ENCODE peak calls at places on chromosomes 5 and 9, in four cellular contexts. L, G, S and Z are unnamed samples.

GRCh38 chr5:131533844-131534243 is 101.2 kb downstream of the RAPGEF6 start:
- DNase-seq in L (no peak), G (no peak), S (no peak), Z (no peak)

GRCh38 chr5:158514353-158514960 is 585.3 kb downstream of the EBF1 start:
- DNase-seq in L (peak), G (no peak), S (no peak), Z (peak)

GRCh38 chr9:93083592-93084470 is 12.2 kb upstream of the CARD19 start:
- DNase-seq in L (no peak), G (no peak), S (peak), Z (no peak)

GRCh38 chr5:79120221-79120620 is 8.6 kb downstream of the BHMT start:
- DNase-seq in L (no peak), G (no peak), S (no peak), Z (no peak)

GRCh38 chr9:113361304-113362018 is 12.1 kb downstream of the BSPRY start:
- DNase-seq in L (peak), G (no peak), S (no peak), Z (no peak)

GRCh38 chr9:89664896-89665329 is 60.1 kb downstream of the GADD45G start:
- DNase-seq in L (no peak), G (no peak), S (peak), Z (no peak)

GRCh38 chr5:83549681-83550080 is 78.1 kb downstream of the VCAN start:
- DNase-seq in L (no peak), G (no peak), S (no peak), Z (no peak)

GRCh38 chr5:83956386-83956785 is 235.7 kb upstream of the HAPLN1 start:
- DNase-seq in L (no peak), G (no peak), S (no peak), Z (no peak)

GRCh38 chr5:74540582-74540981 is 99.9 kb downstream of the ENC1 start:
- DNase-seq in L (peak), G (no peak), S (no peak), Z (peak)

GRCh38 chr5:74544811-74545210 is 95.7 kb downstream of the ENC1 start:
- DNase-seq in L (no peak), G (no peak), S (no peak), Z (no peak)

GRCh38 chr5:74541381-74541781 is 99.1 kb downstream of the ENC1 start:
- DNase-seq in L (peak), G (no peak), S (no peak), Z (peak)

GRCh38 chr5:74542477-74542876 is 98.1 kb downstream of the ENC1 start:
- DNase-seq in L (peak), G (no peak), S (no peak), Z (no peak)

GRCh38 chr5:74543162-74543995 is 97.1 kb downstream of the ENC1 start:
- DNase-seq in L (peak), G (no peak), S (no peak), Z (peak)
- H3K27ac ChIP-seq in L (no peak), G (no peak), S (peak), Z (peak)

GRCh38 chr9:130468566-130468965 is 23.8 kb downstream of the ASS1 start:
- DNase-seq in L (no peak), G (no peak), S (no peak), Z (no peak)

GRCh38 chr9:130467371-130467770 is 22.6 kb downstream of the ASS1 start:
- DNase-seq in L (no peak), G (no peak), S (no peak), Z (no peak)

GRCh38 chr9:130465383-130466096 is 20.8 kb downstream of the ASS1 start:
- DNase-seq in L (no peak), G (peak), S (no peak), Z (no peak)

GRCh38 chr9:130463763-130464745 is 19.3 kb downstream of the ASS1 start:
- DNase-seq in L (no peak), G (peak), S (no peak), Z (no peak)

DNA sequence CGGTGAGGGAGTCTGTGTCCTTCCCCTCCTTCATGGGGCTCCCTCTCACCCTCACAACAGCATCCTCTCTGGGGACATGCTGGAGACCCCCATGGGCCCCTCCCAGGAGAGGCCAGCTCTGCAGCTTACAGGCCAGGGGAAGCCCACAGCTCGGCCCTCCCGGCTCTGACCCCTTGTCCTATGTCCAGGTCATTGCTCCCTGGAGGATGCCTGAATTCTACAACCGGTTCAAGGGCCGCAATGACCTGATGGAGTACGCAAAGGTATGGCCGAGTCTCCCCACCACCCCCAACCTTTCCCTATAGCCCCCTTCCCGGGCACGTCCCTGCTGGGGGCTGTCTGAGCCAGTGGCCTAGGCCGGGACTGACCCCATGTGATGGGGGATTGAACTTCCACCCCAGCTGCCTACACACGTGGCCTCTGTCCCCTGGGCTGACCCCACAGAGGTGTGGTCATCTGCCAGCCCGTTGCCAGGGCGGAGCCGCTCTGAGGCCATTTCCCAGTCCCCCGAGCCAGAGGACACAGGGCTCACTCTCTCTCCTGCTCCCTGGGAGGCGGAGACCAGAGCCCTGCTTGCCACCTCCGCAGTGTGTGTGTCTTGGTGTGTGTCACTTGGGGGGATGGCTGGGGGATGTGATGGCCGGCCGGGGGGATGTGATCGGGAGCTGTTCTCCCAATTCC is 21.9 kb downstream of the ASS1 start:
- DNase-seq in L (no peak), G (peak), S (no peak), Z (no peak)
- H3K27ac ChIP-seq in L (no peak), G (no peak), S (no peak), Z (no peak)

GRCh38 chr5:113112435-113112834 is 135.8 kb downstream of the DCP2 start:
- DNase-seq in L (peak), G (no peak), S (no peak), Z (no peak)

GRCh38 chr5:113105693-113106280 is 129.2 kb downstream of the DCP2 start:
- DNase-seq in L (no peak), G (no peak), S (no peak), Z (no peak)

GRCh38 chr5:113110117-113110516 is 133.5 kb downstream of the DCP2 start:
- DNase-seq in L (peak), G (no peak), S (no peak), Z (no peak)

GRCh38 chr5:113106821-113107220 is 130.2 kb downstream of the DCP2 start:
- DNase-seq in L (no peak), G (no peak), S (no peak), Z (no peak)

DNA sequence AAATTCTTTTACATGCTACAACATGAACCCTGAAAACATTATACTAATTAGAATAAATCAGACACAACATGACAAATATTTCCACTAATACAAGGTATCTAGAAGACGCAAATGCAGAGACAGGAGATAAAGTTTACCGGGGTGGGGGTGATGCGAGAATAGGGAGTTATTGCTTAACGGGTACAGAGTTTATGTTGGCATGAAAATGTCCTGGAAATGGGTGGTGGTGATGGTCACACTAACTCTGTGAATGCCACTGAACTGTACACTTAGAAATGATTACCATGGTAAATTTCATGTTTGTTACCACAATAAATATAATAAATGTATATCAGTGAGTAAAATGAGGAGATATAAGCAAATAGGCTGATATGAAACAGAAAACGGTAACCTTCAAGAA is 132.7 kb downstream of the DCP2 start:
- DNase-seq in L (no peak), G (no peak), S (no peak), Z (no peak)
- H3K27ac ChIP-seq in L (no peak), G (no peak), S (no peak), Z (no peak)

DNA sequence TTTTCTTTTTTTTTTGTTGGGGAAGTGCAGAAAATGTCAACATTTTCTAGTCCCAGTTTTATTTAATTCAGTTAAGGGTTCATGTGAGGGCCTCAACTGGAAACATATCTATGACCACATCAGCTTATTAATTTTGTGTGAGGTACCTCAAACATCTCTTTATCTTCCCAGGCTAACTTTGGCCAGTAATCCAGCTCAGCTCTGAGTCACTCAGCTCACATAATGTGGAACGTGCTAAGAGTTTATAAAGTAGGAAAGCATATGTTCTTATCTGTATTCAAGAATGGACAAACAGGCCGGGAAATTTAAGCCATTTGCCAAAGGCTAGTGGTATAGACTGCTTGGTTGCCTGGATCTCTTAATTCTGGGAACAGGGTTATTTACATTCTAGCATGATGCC is 118.4 kb downstream of the INSYN2B start:
- DNase-seq in L (peak), G (no peak), S (no peak), Z (no peak)
- H3K27ac ChIP-seq in L (no peak), G (no peak), S (no peak), Z (no peak)

DNA sequence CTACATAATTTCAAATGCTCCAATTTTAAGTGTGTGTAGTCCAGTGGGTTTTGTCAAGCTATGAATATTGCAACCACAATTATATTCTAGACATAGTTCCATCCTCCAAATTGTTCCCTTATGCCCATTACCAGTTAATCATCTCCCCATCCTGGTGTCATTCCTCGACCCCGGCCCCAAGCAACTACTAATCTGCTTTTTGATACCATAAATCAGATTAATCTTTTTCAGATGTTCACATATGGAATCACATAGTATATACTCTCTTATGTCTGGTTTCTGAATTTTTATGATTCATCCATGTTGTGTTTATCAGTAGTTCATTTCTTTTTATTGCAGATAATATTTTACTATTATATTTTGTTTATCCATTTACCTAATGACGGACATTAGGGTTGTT is 148.4 kb upstream of the RORB start:
- DNase-seq in L (no peak), G (no peak), S (no peak), Z (no peak)
- H3K27ac ChIP-seq in L (no peak), G (no peak), S (no peak), Z (no peak)

GRCh38 chr9:80874276-80874675 is 815.1 kb downstream of the TLE1 start:
- DNase-seq in L (peak), G (no peak), S (no peak), Z (peak)
- H3K27ac ChIP-seq in L (no peak), G (no peak), S (no peak), Z (no peak)

GRCh38 chr9:81632599-81632998 is 56.7 kb downstream of the TLE1 start:
- DNase-seq in L (peak), G (no peak), S (no peak), Z (no peak)
- H3K27ac ChIP-seq in L (no peak), G (no peak), S (no peak), Z (peak)

GRCh38 chr5:98663521-98663920 is 109.9 kb upstream of the RGMB start:
- DNase-seq in L (no peak), G (no peak), S (no peak), Z (no peak)
- H3K27ac ChIP-seq in L (no peak), G (no peak), S (no peak), Z (no peak)

GRCh38 chr5:109692852-109693251 is 3.1 kb downstream of the MAN2A1 start:
- DNase-seq in L (no peak), G (no peak), S (no peak), Z (no peak)

GRCh38 chr5:109693535-109694152 is 3.9 kb downstream of the MAN2A1 start:
- DNase-seq in L (peak), G (no peak), S (no peak), Z (no peak)

GRCh38 chr5:109697339-109697738 is 7.6 kb downstream of the MAN2A1 start:
- DNase-seq in L (no peak), G (no peak), S (no peak), Z (no peak)

GRCh38 chr5:109694451-109694891 is 4.7 kb downstream of the MAN2A1 start:
- DNase-seq in L (no peak), G (no peak), S (no peak), Z (no peak)

GRCh38 chr5:109695005-109695926 is 5.5 kb downstream of the MAN2A1 start:
- DNase-seq in L (no peak), G (no peak), S (no peak), Z (peak)
- H3K27ac ChIP-seq in L (no peak), G (peak), S (peak), Z (no peak)

GRCh38 chr9:4831944-4832343 is 39.2 kb downstream of the RCL1 start:
- DNase-seq in L (peak), G (no peak), S (no peak), Z (no peak)
- H3K27ac ChIP-seq in L (no peak), G (no peak), S (peak), Z (no peak)